ENCODE peak calls at places on chromosome 5, in five cellular contexts. V is CD8-positive, alpha-beta T cell; X is hepatocyte; S is colonic mucosa; D is NB4. W is an unnamed sample.
A peak's percentile ranks its signal among the peaks of the same experiment; 100 is the strongest.

GRCh38 chr5:132457371-132458225 is 33.0 kb downstream of the IRF1 start:
- DNase-seq in D (peak; percentile 94), S (no peak), X (no peak), V (no peak), W (peak; percentile 81)

GRCh38 chr5:147310059-147310704 is 75.4 kb downstream of the STK32A start:
- DNase-seq in D (peak; percentile 49), X (no peak), S (peak; percentile 87), V (no peak), W (peak; percentile 81)

GRCh38 chr5:170813231-170813630 is 29.7 kb downstream of the GABRP start:
- DNase-seq in S (no peak), X (no peak), V (no peak), D (no peak), W (no peak)

GRCh38 chr5:158921441-158922262 is 178.1 kb downstream of the EBF1 start:
- DNase-seq in X (no peak), V (no peak), S (no peak), D (no peak), W (no peak)

GRCh38 chr5:132850066-132850465 is 16.2 kb downstream of the GDF9 start:
- DNase-seq in S (no peak), X (no peak), D (no peak), V (no peak), W (no peak)

GRCh38 chr5:128572546-128573339 is 34.7 kb upstream of the FBN2 start:
- DNase-seq in X (no peak), S (no peak), V (no peak), D (no peak), W (peak; percentile 44)

GRCh38 chr5:32222723-32223470 is 48.8 kb upstream of the GOLPH3 start:
- DNase-seq in S (no peak), D (no peak), X (no peak), V (no peak), W (no peak)

GRCh38 chr5:76468625-76469410 is 65.7 kb downstream of the IQGAP2 start:
- DNase-seq in V (no peak), S (no peak), X (peak; percentile 40), D (peak; percentile 36), W (no peak)

GRCh38 chr5:108084105-108084504 is 297.8 kb downstream of the FBXL17 start:
- DNase-seq in V (no peak), S (no peak), D (no peak), X (no peak), W (peak; percentile 46)

GRCh38 chr5:134555889-134556311 is 30.4 kb downstream of the JADE2 start:
- DNase-seq in S (no peak), X (peak; percentile 42), V (peak; percentile 69), D (peak; percentile 64), W (peak; percentile 72)

GRCh38 chr5:31674371-31674770 is 35.4 kb downstream of the PDZD2 start:
- DNase-seq in X (no peak), D (peak; percentile 8), V (no peak), S (no peak), W (no peak)

GRCh38 chr5:102666164-102666951 is 88.7 kb upstream of the PAM start:
- DNase-seq in S (no peak), V (no peak), D (no peak), X (no peak), W (no peak)

GRCh38 chr5:102664946-102665345 is 90.2 kb upstream of the PAM start:
- DNase-seq in X (no peak), S (no peak), D (no peak), V (no peak), W (no peak)

GRCh38 chr5:102668220-102668930 is 86.7 kb upstream of the PAM start:
- DNase-seq in S (no peak), D (no peak), V (no peak), X (no peak), W (no peak)

GRCh38 chr5:102670224-102670836 is 84.8 kb upstream of the PAM start:
- DNase-seq in S (no peak), X (peak; percentile 43), V (no peak), D (peak; percentile 20), W (no peak)
- TF ChIP-seq CTCF in S (no peak), X (peak; percentile 54), V (no peak), D (peak; percentile 56), W (peak; percentile 64)

GRCh38 chr5:168346417-168346816 is 55.0 kb downstream of the WWC1 start:
- DNase-seq in V (no peak), X (peak; percentile 64), S (peak; percentile 47), D (no peak), W (no peak)
- H3K4me3 ChIP-seq in V (no peak overlapping the region), X (no peak overlapping the region), S (no peak overlapping the region), D (no peak overlapping the region), W (no peak overlapping the region)

GRCh38 chr5:34913072-34913471 is 2.2 kb downstream of the RAD1 start:
- DNase-seq in V (no peak), X (no peak), D (no peak), S (no peak), W (no peak)

GRCh38 chr5:34916518-34916917 is 1.0 kb downstream of the BRIX1 start:
- DNase-seq in S (no peak), V (no peak), D (no peak), X (no peak), W (no peak)

GRCh38 chr5:34915856-34916192 is 313 bp downstream of the BRIX1 start:
- DNase-seq in V (no peak), S (no peak), X (peak; percentile 20), D (peak; percentile 40), W (no peak)

GRCh38 chr5:34914671-34915138 is 599 bp downstream of the RAD1 start:
- DNase-seq in X (peak; percentile 31), S (peak; percentile 53), D (peak; percentile 53), V (no peak), W (no peak)

DNA sequence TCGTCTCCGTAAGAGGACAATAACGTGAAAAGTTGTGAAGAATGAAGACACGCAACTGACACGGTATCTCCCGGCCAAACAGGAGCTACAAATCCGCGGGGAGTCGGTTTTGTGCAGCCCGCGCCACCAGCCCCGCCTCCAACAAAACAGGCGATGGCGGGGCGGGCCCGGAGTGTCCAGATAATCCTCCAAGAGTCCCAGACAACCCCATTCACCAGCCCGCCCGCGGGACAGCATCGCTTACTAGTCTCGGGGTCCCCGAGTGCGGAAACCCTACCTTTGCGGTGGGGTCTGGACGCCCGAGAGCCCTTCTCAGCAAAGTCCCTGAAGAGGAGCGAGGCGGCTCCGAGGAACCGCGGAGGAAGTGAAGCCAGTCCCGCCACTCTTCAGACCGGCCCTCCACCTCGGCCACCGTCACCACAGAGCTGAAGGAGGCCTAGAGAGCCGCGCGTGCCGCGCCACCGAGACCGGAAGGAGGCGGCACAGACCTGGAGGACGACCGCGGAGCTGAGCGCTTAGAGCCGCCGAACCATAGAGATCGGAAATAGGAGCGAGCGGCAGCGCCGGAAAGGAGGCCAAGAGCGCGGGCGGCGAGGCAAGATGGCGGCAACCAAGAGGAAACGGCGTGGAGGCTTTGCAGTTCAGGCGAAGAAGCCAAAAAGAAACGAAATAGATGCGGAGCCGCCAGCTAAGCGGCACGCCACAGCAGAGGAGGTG is at the start of the genes BRIX1 and RAD1:
- DNase-seq in S (peak; percentile 97), X (peak; percentile 98), D (peak; percentile 99), V (peak; percentile 86), W (peak; percentile 98)
- TF ChIP-seq CTCF in S (no peak), X (peak; percentile 31), D (no peak), V (no peak), W (no peak)

GRCh38 chr5:51387854-51388320 is 4.6 kb downstream of the ISL1 start:
- DNase-seq in X (peak; percentile 40), S (no peak), D (no peak), V (no peak), W (no peak)
- H3K4me3 ChIP-seq in X (peak overlapping the region; percentile 64), S (no peak overlapping the region), D (no peak overlapping the region), V (no peak overlapping the region), W (no peak overlapping the region)

GRCh38 chr5:65913519-65913918 is 12.9 kb upstream of the ERBIN start:
- DNase-seq in X (no peak), S (no peak), V (no peak), D (no peak), W (peak; percentile 59)
- TF ChIP-seq CTCF in X (no peak), S (no peak), V (no peak), D (no peak), W (no peak)

DNA sequence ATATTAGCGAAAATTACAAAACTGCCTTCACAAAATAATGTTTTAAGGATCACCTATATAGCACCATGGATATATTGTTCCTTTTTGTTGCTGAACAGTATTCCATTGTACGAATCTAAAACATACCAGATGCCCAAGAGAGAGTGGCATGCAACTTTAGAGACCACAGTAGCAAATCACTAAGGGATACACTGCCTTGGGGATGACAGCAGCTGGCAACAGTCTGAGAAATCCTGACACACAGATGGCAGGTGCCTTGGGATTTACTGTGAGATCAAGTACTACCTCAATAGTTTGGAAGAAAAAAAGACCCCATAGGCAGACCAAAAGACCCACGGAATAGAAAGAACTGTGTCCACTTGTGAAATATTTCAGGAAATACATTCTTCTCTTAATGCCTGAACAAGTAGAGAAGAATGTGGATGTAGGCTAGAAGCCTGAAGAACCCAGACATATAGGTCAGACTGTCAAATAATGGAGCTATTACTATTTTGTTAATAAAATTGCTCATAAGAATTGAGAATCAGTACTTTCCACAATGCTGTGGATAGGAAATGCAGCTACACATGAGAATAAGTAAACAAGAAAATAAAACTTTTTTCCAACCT is 53.4 kb downstream of the PLPP1 start:
- DNase-seq in D (no peak), X (no peak), S (no peak), V (no peak), W (peak; percentile 13)
- H3K4me3 ChIP-seq in D (no peak overlapping the region), X (no peak overlapping the region), S (no peak overlapping the region), V (no peak overlapping the region), W (no peak overlapping the region)

W was measured in astrocyte of the spinal cord.